ENCODE peak calls at places on chromosome 11, in ten cellular contexts. T, X, S, P, R, A, V, Y, B and L are unnamed samples.

GRCh38 chr11:39236916-39237315 is 2222.5 kb downstream of the LRRC4C start:
- DNase-seq in R (no peak), T (no peak), A (no peak), B (no peak), Y (peak; percentile 23), P (no peak), V (no peak), S (no peak), X (no peak), L (no peak)

GRCh38 chr11:22690891-22691290 is 24.5 kb downstream of the GAS2 start:
- DNase-seq in A (no peak), T (no peak), Y (no peak), B (no peak), P (no peak), X (no peak), V (no peak), S (no peak), R (no peak), L (no peak)

GRCh38 chr11:62923634-62924411 is 2.7 kb upstream of the CHRM1 start:
- DNase-seq in V (peak; percentile 49), X (no peak), R (peak; percentile 49), P (peak; percentile 37), T (no peak), A (no peak), B (no peak), S (no peak), Y (peak; percentile 81), L (no peak)

GRCh38 chr11:120210651-120211521 is at the start of gene OAF:
- DNase-seq in V (peak; percentile 85), Y (peak; percentile 94), T (peak; percentile 73), R (peak; percentile 94), X (peak; percentile 93), S (peak; percentile 88), B (peak; percentile 87), A (peak; percentile 73), P (peak; percentile 81), L (peak; percentile 82)

GRCh38 chr11:62223095-62223494 is 14.6 kb downstream of the SCGB2A1 start:
- DNase-seq in A (no peak), V (no peak), T (no peak), B (no peak), Y (no peak), S (no peak), R (peak; percentile 27), P (no peak), X (no peak), L (no peak)

GRCh38 chr11:46617451-46618314 is at the start of gene ATG13:
- DNase-seq in A (peak; percentile 82), B (peak; percentile 87), V (peak; percentile 77), X (peak; percentile 84), S (peak; percentile 87), R (peak; percentile 81), Y (peak; percentile 87), T (peak; percentile 77), P (peak; percentile 61), L (peak; percentile 80)

GRCh38 chr11:23765862-23766261 is 731.0 kb upstream of the LUZP2 start:
- DNase-seq in X (no peak), R (no peak), S (no peak), Y (no peak), T (peak; percentile 35), P (no peak), A (no peak), B (no peak), V (no peak), L (no peak)

GRCh38 chr11:1043563-1044096 is 7.1 kb upstream of the MUC6 start:
- DNase-seq in V (no peak), S (peak; percentile 44), Y (no peak), A (peak; percentile 18), T (no peak), X (no peak), B (no peak), R (no peak), P (no peak), L (no peak)

GRCh38 chr11:1194231-1194976 is 28.5 kb upstream of the MUC5B start:
- DNase-seq in S (peak; percentile 60), R (no peak), A (peak; percentile 10), Y (no peak), V (no peak), B (no peak), P (no peak), X (no peak), T (no peak), L (no peak)

GRCh38 chr11:113546757-113547507 is 71.7 kb upstream of the DRD2 start:
- DNase-seq in X (peak; percentile 89), V (no peak), S (no peak), B (no peak), R (no peak), T (peak; percentile 59), P (no peak), A (no peak), Y (no peak), L (no peak)

DNA sequence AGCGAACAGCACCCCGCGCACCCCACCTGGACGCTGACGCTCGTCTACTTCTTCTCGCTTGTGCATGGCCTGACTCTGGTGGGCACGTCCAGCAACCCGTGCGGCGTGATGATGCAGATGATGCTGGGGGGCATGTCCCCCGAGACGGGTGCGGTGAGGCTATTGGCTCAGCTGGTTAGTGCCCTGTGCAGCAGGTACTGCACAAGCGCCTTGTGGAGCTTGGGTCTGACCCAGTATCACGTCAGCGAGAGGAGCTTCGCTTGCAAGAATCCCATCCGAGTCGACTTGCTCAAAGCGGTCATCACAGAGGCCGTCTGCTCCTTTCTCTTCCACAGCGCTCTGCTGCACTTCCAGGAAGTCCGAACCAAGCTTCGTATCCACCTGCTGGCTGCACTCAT is 440 bp downstream of the AQP11 start:
- DNase-seq in X (peak; percentile 36), R (peak; percentile 76), Y (peak; percentile 62), P (peak; percentile 25), T (peak; percentile 21), B (peak; percentile 66), S (peak; percentile 71), A (peak; percentile 53), V (no peak), L (no peak)
- TF ChIP-seq CTCF in X (no peak), R (peak; percentile 31), Y (peak; percentile 23), P (peak; percentile 20), T (no peak), B (no peak), S (no peak), A (no peak), V (no peak), L (no peak)

DNA sequence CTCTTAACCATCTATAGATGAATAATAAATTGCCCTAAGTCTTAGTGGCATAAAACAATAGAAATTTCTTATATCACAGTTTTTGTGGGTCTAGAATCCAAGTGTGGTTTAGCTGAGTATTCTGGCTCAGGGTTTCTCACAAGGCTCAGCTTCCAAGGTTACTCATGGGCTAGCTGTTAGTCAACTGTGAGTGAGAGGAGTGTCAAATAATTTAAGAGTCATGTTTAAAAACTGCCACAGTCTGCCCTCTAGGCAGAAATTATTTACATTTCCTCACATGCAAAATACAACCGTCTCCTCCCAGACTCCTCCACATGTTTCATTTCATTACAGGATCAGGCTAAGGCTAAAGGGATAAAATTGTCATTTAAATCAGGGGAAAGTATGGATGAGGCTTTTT is 324.2 kb downstream of the DYNC2H1 start:
- DNase-seq in P (no peak), X (peak; percentile 80), Y (no peak), V (no peak), A (no peak), R (no peak), B (no peak), T (peak; percentile 86), S (no peak), L (no peak)
- TF ChIP-seq CTCF in P (no peak), X (no peak), Y (no peak), V (no peak), A (no peak), R (no peak), B (no peak), T (no peak), S (no peak), L (no peak)

DNA sequence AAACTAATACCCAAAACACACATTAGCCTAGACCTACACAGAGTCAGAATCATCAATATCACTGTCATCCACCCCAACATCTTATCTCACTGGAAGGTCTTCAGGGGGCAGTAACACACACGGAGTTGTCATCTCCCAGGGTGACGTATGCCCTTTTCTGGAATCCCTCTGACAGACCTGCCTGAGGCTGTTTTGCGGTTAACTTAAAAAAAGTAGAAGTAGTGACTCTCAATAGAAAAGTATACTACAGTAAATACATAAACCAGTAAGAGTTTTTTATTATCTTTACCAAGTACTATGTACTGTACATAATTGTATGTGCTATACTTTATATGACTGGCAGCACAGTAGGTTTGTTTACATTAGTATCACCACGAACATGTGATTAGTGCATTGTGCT is 80.5 kb downstream of the PGR start:
- DNase-seq in V (no peak), B (peak; percentile 8), R (peak; percentile 17), A (no peak), P (peak; percentile 2), S (no peak), X (no peak), T (no peak), Y (no peak), L (no peak)
- TF ChIP-seq CTCF in V (no peak), B (no peak), R (peak; percentile 53), A (no peak), P (no peak), S (no peak), X (no peak), T (no peak), Y (no peak), L (no peak)

DNA sequence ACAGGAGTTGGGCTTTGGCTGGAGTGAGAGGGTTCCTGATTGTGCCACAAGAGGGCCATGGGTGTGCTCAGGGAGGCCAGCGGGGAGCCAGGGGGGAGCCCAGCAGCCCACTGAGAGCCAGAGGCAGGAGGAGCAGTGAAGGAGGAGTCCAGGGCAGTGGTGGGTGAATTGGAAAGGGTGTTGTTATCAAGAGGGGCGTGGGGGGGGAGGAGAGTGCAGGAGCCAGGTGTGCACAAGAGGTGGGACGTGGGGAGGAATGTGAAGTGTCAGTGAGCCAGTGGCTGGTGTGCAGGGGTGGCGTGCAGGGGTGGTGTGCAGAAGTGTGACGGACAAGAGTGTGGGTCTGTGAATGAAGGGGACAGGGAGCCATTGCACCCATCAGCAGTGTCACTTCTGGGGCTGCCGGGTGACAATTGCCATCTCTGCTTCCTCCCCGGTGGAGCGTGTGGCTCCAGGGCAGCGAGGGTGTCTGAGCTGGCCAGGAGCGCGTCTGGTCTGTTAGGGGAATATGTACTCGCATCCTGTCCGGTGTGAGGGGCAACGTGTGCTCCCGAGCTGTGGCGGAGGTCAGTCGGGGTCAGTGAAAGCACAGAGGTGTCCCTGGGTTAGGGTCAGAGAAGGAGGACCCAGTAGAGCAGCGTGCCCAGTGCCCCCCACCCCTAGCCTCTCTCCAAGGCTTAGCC is 1.7 kb downstream of the CLCF1 start:
- DNase-seq in Y (peak; percentile 64), S (no peak), A (peak; percentile 50), T (peak; percentile 43), B (peak; percentile 77), V (peak; percentile 54), P (no peak), R (peak; percentile 77), X (peak; percentile 51), L (peak; percentile 72)
- TF ChIP-seq CTCF in Y (peak; percentile 51), S (no peak), A (peak; percentile 68), T (peak; percentile 78), B (peak; percentile 30), V (peak; percentile 36), P (peak; percentile 58), R (peak; percentile 38), X (peak; percentile 62), L (peak; percentile 59)

GRCh38 chr11:36048496-36049247 is 104.8 kb downstream of the LDLRAD3 start:
- DNase-seq in V (peak; percentile 17), Y (no peak), T (no peak), P (no peak), X (peak; percentile 44), S (no peak), A (no peak), B (peak; percentile 23), R (no peak), L (no peak)

GRCh38 chr11:36041988-36042606 is 98.2 kb downstream of the LDLRAD3 start:
- DNase-seq in A (no peak), Y (no peak), R (peak; percentile 43), T (no peak), V (no peak), X (peak; percentile 44), P (no peak), B (no peak), S (no peak), L (no peak)

GRCh38 chr11:36044636-36045035 is 100.8 kb downstream of the LDLRAD3 start:
- DNase-seq in T (no peak), Y (no peak), B (no peak), S (no peak), A (no peak), P (no peak), R (no peak), X (no peak), V (no peak), L (no peak)
- TF ChIP-seq CTCF in T (no peak), Y (no peak), B (no peak), S (no peak), A (no peak), P (no peak), R (peak; percentile 35), X (no peak), V (no peak), L (no peak)